ENCODE peak calls at places on chromosomes 6 and 20, in four cellular contexts. J is fibroblast of villous mesenchyme, Z is NCI-H460, U is EL. H is an unnamed sample.

GRCh38 chr6:33172307-33173227 is 19.7 kb downstream of the COL11A2 start:
- DNase-seq in Z (no peak), J (peak; percentile 31), U (peak; percentile 63), H (peak; percentile 47)

GRCh38 chr6:166677941-166678340 is 50.9 kb upstream of the RPS6KA2 start:
- DNase-seq in Z (no peak), U (no peak), J (no peak), H (no peak)

GRCh38 chr6:1324926-1325325 is 13.0 kb downstream of the FOXQ1 start:
- DNase-seq in J (peak; percentile 82), U (peak; percentile 67), Z (no peak), H (peak; percentile 66)

GRCh38 chr6:18386302-18386976 is 711 bp upstream of the RNF144B start:
- DNase-seq in J (no peak), Z (no peak), U (no peak), H (no peak)

GRCh38 chr6:25173951-25174474 is 105.2 kb upstream of the CARMIL1 start:
- DNase-seq in U (peak; percentile 97), Z (peak; percentile 63), J (peak; percentile 99), H (peak; percentile 96)

GRCh38 chr6:36443951-36444428 is 1.2 kb downstream of the KCTD20 start:
- DNase-seq in U (peak; percentile 39), J (peak; percentile 39), Z (no peak), H (peak; percentile 57)

GRCh38 chr6:971981-972640 is 279.2 kb upstream of the EXOC2 start:
- DNase-seq in U (no peak), J (no peak), Z (no peak), H (no peak)

GRCh38 chr6:35948725-35949124 is 27.8 kb upstream of the SRPK1 start:
- DNase-seq in J (peak; percentile 33), U (peak; percentile 37), Z (no peak), H (peak; percentile 48)

GRCh38 chr6:135227349-135227748 is 46.2 kb downstream of the MYB start:
- DNase-seq in J (no peak), Z (no peak), U (no peak), H (peak; percentile 13)

GRCh38 chr20:58993332-58994248 is 12.5 kb downstream of the NELFCD start:
- DNase-seq in Z (no peak), U (no peak), J (no peak), H (peak; percentile 25)

GRCh38 chr20:60261323-60261722 is 303.1 kb downstream of the CDH26 start:
- DNase-seq in J (no peak), U (no peak), Z (no peak), H (no peak)

GRCh38 chr6:163531122-163531521 is 116.6 kb downstream of the QKI start:
- DNase-seq in J (no peak), Z (no peak), U (peak; percentile 17), H (no peak)

GRCh38 chr20:41029150-41029872 is 689 bp downstream of the TOP1 start:
- DNase-seq in U (peak; percentile 35), Z (no peak), J (no peak), H (no peak)